ENCODE peak calls at places on chromosomes 12 and 14, in four cellular contexts. G is NCI-H460, K is adrenal gland, B is fibroblast of the conjunctiva. U is an unnamed sample.

GRCh38 chr12:123475256-123475703 is 17.3 kb downstream of the SNRNP35 start:
- DNase-seq in G (no peak), K (no peak), B (no peak), U (no peak)

GRCh38 chr12:103858953-103859601 is 18.0 kb upstream of the NT5DC3 start:
- DNase-seq in G (peak; percentile 81), K (peak; percentile 75), B (peak; percentile 95), U (peak; percentile 81)

GRCh38 chr12:542290-543113 is 82.8 kb downstream of the B4GALNT3 start:
- DNase-seq in G (no peak), K (no peak), B (no peak), U (no peak)

GRCh38 chr14:104724981-104725771 is 1.1 kb downstream of the ADSS1 start:
- DNase-seq in G (peak; percentile 49), K (no peak), B (no peak), U (peak; percentile 37)

GRCh38 chr14:103593577-103593976 is 30.8 kb downstream of the COA8 start:
- DNase-seq in G (no peak), K (no peak), B (no peak), U (no peak)

GRCh38 chr12:52164624-52165023 is 27.2 kb downstream of the KRT80 start:
- DNase-seq in G (no peak), K (no peak), B (no peak), U (no peak)

GRCh38 chr14:75531256-75531655 is 9.0 kb downstream of the BATF start:
- DNase-seq in G (no peak), K (no peak), B (no peak), U (no peak)

GRCh38 chr14:101225729-101226152 is 322.2 kb upstream of the RTL1 start:
- DNase-seq in G (no peak), K (no peak), B (no peak), U (no peak)

GRCh38 chr14:96502621-96503251 is 554 bp downstream of the PAPOLA start:
- DNase-seq in G (no peak), K (peak; percentile 53), B (peak; percentile 3), U (peak; percentile 58)

GRCh38 chr12:26126340-26127284 is 1.8 kb upstream of the BHLHE41 start:
- DNase-seq in G (peak; percentile 60), K (peak; percentile 88), B (no peak), U (peak; percentile 87)

GRCh38 chr12:60704171-60704914 is 1108.5 kb downstream of the SLC16A7 start:
- DNase-seq in G (no peak), K (no peak), B (no peak), U (no peak)

GRCh38 chr12:105622220-105622619 is 291.7 kb downstream of the C12orf75 start:
- DNase-seq in G (no peak), K (no peak), B (no peak), U (no peak)

GRCh38 chr12:53952335-53952694 is 2.4 kb upstream of the HOXC12 start:
- DNase-seq in G (no peak), K (no peak), B (no peak), U (no peak)

GRCh38 chr12:49962861-49963765 is 1.4 kb downstream of the AQP5 start:
- DNase-seq in G (peak; percentile 36), K (peak; percentile 76), B (no peak), U (peak; percentile 66)

GRCh38 chr12:42483534-42483857 is 106.0 kb downstream of the PRICKLE1 start:
- DNase-seq in G (peak; percentile 41), K (no peak), B (no peak), U (peak; percentile 35)

GRCh38 chr12:31895449-31896150 is 63.6 kb upstream of the RESF1 start:
- DNase-seq in G (no peak), K (no peak), B (no peak), U (no peak)